ENCODE peak calls at places on chromosomes 16 and 17, in eight cellular contexts. One of them, this sample, is unnamed.
A peak's percentile ranks its signal among the peaks of the same experiment; 100 is the strongest.

GRCh38 chr17:75272848-75273184 is 1.8 kb upstream of the MIF4GD start:
- DNase-seq in neural progenitor cell: no peak
- DNase-seq in fibroblast of the conjunctiva: no peak
- DNase-seq in islet precursor cell: no peak
- DNase-seq in stimulated activated CD4-positive, alpha-beta T cell treated with anti-CD3 and anti-CD28 coated beads, Interleukin-1b, Interleukin-23, amount 100 ng/mL, for 24 hours: no peak
- DNase-seq in NCI-H226: no peak
- DNase-seq in mucosa of gallbladder: no peak
- DNase-seq in GM23248: no peak
- DNase-seq in this sample: no peak

GRCh38 chr17:4998027-4998665 is 396 bp downstream of the KIF1C start:
- DNase-seq in GM23248: no peak
- DNase-seq in fibroblast of the conjunctiva: no peak
- DNase-seq in mucosa of gallbladder: peak; percentile 33
- DNase-seq in islet precursor cell: peak; percentile 81
- DNase-seq in stimulated activated CD4-positive, alpha-beta T cell treated with anti-CD3 and anti-CD28 coated beads, Interleukin-1b, Interleukin-23, amount 100 ng/mL, for 24 hours: no peak
- DNase-seq in neural progenitor cell: peak; percentile 90
- DNase-seq in NCI-H226: no peak
- DNase-seq in this sample: peak; percentile 92

GRCh38 chr17:57911834-57912673 is 43.2 kb downstream of the CUEDC1 start:
- DNase-seq in NCI-H226: no peak
- DNase-seq in neural progenitor cell: peak; percentile 93
- DNase-seq in mucosa of gallbladder: peak; percentile 92
- DNase-seq in islet precursor cell: no peak
- DNase-seq in fibroblast of the conjunctiva: peak; percentile 68
- DNase-seq in stimulated activated CD4-positive, alpha-beta T cell treated with anti-CD3 and anti-CD28 coated beads, Interleukin-1b, Interleukin-23, amount 100 ng/mL, for 24 hours: no peak
- DNase-seq in GM23248: peak; percentile 44
- DNase-seq in this sample: peak; percentile 77

GRCh38 chr16:68116256-68116853 is 31.2 kb downstream of the NFATC3 start:
- DNase-seq in GM23248: peak; percentile 61
- DNase-seq in NCI-H226: no peak
- DNase-seq in islet precursor cell: no peak
- DNase-seq in mucosa of gallbladder: no peak
- DNase-seq in neural progenitor cell: no peak
- DNase-seq in stimulated activated CD4-positive, alpha-beta T cell treated with anti-CD3 and anti-CD28 coated beads, Interleukin-1b, Interleukin-23, amount 100 ng/mL, for 24 hours: no peak
- DNase-seq in fibroblast of the conjunctiva: no peak
- DNase-seq in this sample: no peak

GRCh38 chr16:85056211-85056748 is 28.7 kb downstream of the KIAA0513 start:
- DNase-seq in GM23248: peak; percentile 46
- DNase-seq in neural progenitor cell: peak; percentile 47
- DNase-seq in NCI-H226: no peak
- DNase-seq in fibroblast of the conjunctiva: no peak
- DNase-seq in stimulated activated CD4-positive, alpha-beta T cell treated with anti-CD3 and anti-CD28 coated beads, Interleukin-1b, Interleukin-23, amount 100 ng/mL, for 24 hours: no peak
- DNase-seq in mucosa of gallbladder: no peak
- DNase-seq in islet precursor cell: peak; percentile 68
- DNase-seq in this sample: peak; percentile 76

GRCh38 chr17:38451840-38452529 is 23.7 kb downstream of the ARHGAP23 start:
- DNase-seq in neural progenitor cell: peak; percentile 65
- DNase-seq in NCI-H226: peak; percentile 98
- DNase-seq in GM23248: peak; percentile 93
- DNase-seq in fibroblast of the conjunctiva: peak; percentile 68
- DNase-seq in mucosa of gallbladder: no peak
- DNase-seq in islet precursor cell: peak; percentile 88
- DNase-seq in stimulated activated CD4-positive, alpha-beta T cell treated with anti-CD3 and anti-CD28 coated beads, Interleukin-1b, Interleukin-23, amount 100 ng/mL, for 24 hours: no peak
- DNase-seq in this sample: peak; percentile 96

GRCh38 chr17:45052052-45052772 is 780 bp upstream of the DCAKD start:
- DNase-seq in stimulated activated CD4-positive, alpha-beta T cell treated with anti-CD3 and anti-CD28 coated beads, Interleukin-1b, Interleukin-23, amount 100 ng/mL, for 24 hours: no peak
- DNase-seq in islet precursor cell: peak; percentile 73
- DNase-seq in GM23248: peak; percentile 53
- DNase-seq in neural progenitor cell: peak; percentile 79
- DNase-seq in fibroblast of the conjunctiva: no peak
- DNase-seq in NCI-H226: no peak
- DNase-seq in mucosa of gallbladder: peak; percentile 15
- DNase-seq in this sample: peak; percentile 85

GRCh38 chr16:19524866-19525723 is 1.4 kb downstream of the CCP110 start:
- DNase-seq in NCI-H226: no peak
- DNase-seq in stimulated activated CD4-positive, alpha-beta T cell treated with anti-CD3 and anti-CD28 coated beads, Interleukin-1b, Interleukin-23, amount 100 ng/mL, for 24 hours: no peak
- DNase-seq in fibroblast of the conjunctiva: no peak
- DNase-seq in mucosa of gallbladder: no peak
- DNase-seq in islet precursor cell: no peak
- DNase-seq in neural progenitor cell: peak; percentile 25
- DNase-seq in GM23248: no peak
- DNase-seq in this sample: no peak

GRCh38 chr17:7023576-7024401 is 939 bp downstream of the BCL6B start:
- DNase-seq in fibroblast of the conjunctiva: peak; percentile 82
- DNase-seq in islet precursor cell: peak; percentile 98
- DNase-seq in NCI-H226: peak; percentile 76
- DNase-seq in stimulated activated CD4-positive, alpha-beta T cell treated with anti-CD3 and anti-CD28 coated beads, Interleukin-1b, Interleukin-23, amount 100 ng/mL, for 24 hours: peak; percentile 90
- DNase-seq in GM23248: peak; percentile 83
- DNase-seq in neural progenitor cell: peak; percentile 93
- DNase-seq in mucosa of gallbladder: peak; percentile 96
- DNase-seq in this sample: peak; percentile 100

GRCh38 chr17:57442914-57443571 is 186.7 kb downstream of the MSI2 start:
- DNase-seq in GM23248: peak; percentile 62
- DNase-seq in islet precursor cell: peak; percentile 70
- DNase-seq in stimulated activated CD4-positive, alpha-beta T cell treated with anti-CD3 and anti-CD28 coated beads, Interleukin-1b, Interleukin-23, amount 100 ng/mL, for 24 hours: no peak
- DNase-seq in neural progenitor cell: no peak
- DNase-seq in mucosa of gallbladder: peak; percentile 51
- DNase-seq in fibroblast of the conjunctiva: no peak
- DNase-seq in NCI-H226: peak; percentile 18
- DNase-seq in this sample: no peak

GRCh38 chr17:79797492-79798295 is 817 bp upstream of the CBX8 start:
- DNase-seq in neural progenitor cell: peak; percentile 78
- DNase-seq in GM23248: peak; percentile 40
- DNase-seq in islet precursor cell: peak; percentile 77
- DNase-seq in mucosa of gallbladder: no peak
- DNase-seq in fibroblast of the conjunctiva: no peak
- DNase-seq in stimulated activated CD4-positive, alpha-beta T cell treated with anti-CD3 and anti-CD28 coated beads, Interleukin-1b, Interleukin-23, amount 100 ng/mL, for 24 hours: no peak
- DNase-seq in NCI-H226: no peak
- DNase-seq in this sample: peak; percentile 91

GRCh38 chr17:79131701-79132100 is 57.1 kb downstream of the ENGASE start:
- DNase-seq in stimulated activated CD4-positive, alpha-beta T cell treated with anti-CD3 and anti-CD28 coated beads, Interleukin-1b, Interleukin-23, amount 100 ng/mL, for 24 hours: no peak
- DNase-seq in GM23248: no peak
- DNase-seq in fibroblast of the conjunctiva: no peak
- DNase-seq in NCI-H226: no peak
- DNase-seq in islet precursor cell: no peak
- DNase-seq in mucosa of gallbladder: no peak
- DNase-seq in neural progenitor cell: no peak
- DNase-seq in this sample: no peak

GRCh38 chr17:61000911-61001310 is 323.3 kb downstream of the BCAS3 start:
- DNase-seq in stimulated activated CD4-positive, alpha-beta T cell treated with anti-CD3 and anti-CD28 coated beads, Interleukin-1b, Interleukin-23, amount 100 ng/mL, for 24 hours: no peak
- DNase-seq in GM23248: peak; percentile 74
- DNase-seq in fibroblast of the conjunctiva: peak; percentile 40
- DNase-seq in NCI-H226: no peak
- DNase-seq in islet precursor cell: no peak
- DNase-seq in neural progenitor cell: peak; percentile 45
- DNase-seq in mucosa of gallbladder: no peak
- DNase-seq in this sample: no peak

GRCh38 chr17:45148183-45149036 is at the start of gene HEXIM1:
- DNase-seq in stimulated activated CD4-positive, alpha-beta T cell treated with anti-CD3 and anti-CD28 coated beads, Interleukin-1b, Interleukin-23, amount 100 ng/mL, for 24 hours: peak; percentile 96
- DNase-seq in NCI-H226: peak; percentile 99
- DNase-seq in mucosa of gallbladder: peak; percentile 100
- DNase-seq in islet precursor cell: peak; percentile 100
- DNase-seq in neural progenitor cell: peak; percentile 100
- DNase-seq in fibroblast of the conjunctiva: peak; percentile 99
- DNase-seq in GM23248: peak; percentile 100
- DNase-seq in this sample: peak; percentile 100

GRCh38 chr16:87816507-87817100 is 50.8 kb upstream of the KLHDC4 start:
- DNase-seq in stimulated activated CD4-positive, alpha-beta T cell treated with anti-CD3 and anti-CD28 coated beads, Interleukin-1b, Interleukin-23, amount 100 ng/mL, for 24 hours: no peak
- DNase-seq in fibroblast of the conjunctiva: no peak
- DNase-seq in NCI-H226: no peak
- DNase-seq in mucosa of gallbladder: no peak
- DNase-seq in GM23248: no peak
- DNase-seq in neural progenitor cell: no peak
- DNase-seq in islet precursor cell: no peak
- DNase-seq in this sample: no peak

GRCh38 chr16:51542856-51543510 is 391.9 kb upstream of the SALL1 start:
- DNase-seq in stimulated activated CD4-positive, alpha-beta T cell treated with anti-CD3 and anti-CD28 coated beads, Interleukin-1b, Interleukin-23, amount 100 ng/mL, for 24 hours: no peak
- DNase-seq in fibroblast of the conjunctiva: no peak
- DNase-seq in islet precursor cell: no peak
- DNase-seq in NCI-H226: no peak
- DNase-seq in GM23248: no peak
- DNase-seq in mucosa of gallbladder: no peak
- DNase-seq in neural progenitor cell: peak; percentile 68
- DNase-seq in this sample: no peak

GRCh38 chr16:67163164-67163902 is 1.2 kb upstream of the HSF4 start:
- DNase-seq in GM23248: no peak
- DNase-seq in islet precursor cell: no peak
- DNase-seq in stimulated activated CD4-positive, alpha-beta T cell treated with anti-CD3 and anti-CD28 coated beads, Interleukin-1b, Interleukin-23, amount 100 ng/mL, for 24 hours: no peak
- DNase-seq in NCI-H226: no peak
- DNase-seq in mucosa of gallbladder: no peak
- DNase-seq in neural progenitor cell: peak; percentile 82
- DNase-seq in fibroblast of the conjunctiva: no peak
- DNase-seq in this sample: peak; percentile 82

GRCh38 chr17:16407911-16408588 is 7.3 kb upstream of the TRPV2 start:
- DNase-seq in islet precursor cell: no peak
- DNase-seq in GM23248: peak; percentile 54
- DNase-seq in stimulated activated CD4-positive, alpha-beta T cell treated with anti-CD3 and anti-CD28 coated beads, Interleukin-1b, Interleukin-23, amount 100 ng/mL, for 24 hours: no peak
- DNase-seq in NCI-H226: no peak
- DNase-seq in neural progenitor cell: peak; percentile 58
- DNase-seq in fibroblast of the conjunctiva: no peak
- DNase-seq in mucosa of gallbladder: peak; percentile 77
- DNase-seq in this sample: peak; percentile 83

GRCh38 chr16:5026664-5027063 is 7.1 kb downstream of the NAGPA start:
- DNase-seq in neural progenitor cell: no peak
- DNase-seq in NCI-H226: no peak
- DNase-seq in stimulated activated CD4-positive, alpha-beta T cell treated with anti-CD3 and anti-CD28 coated beads, Interleukin-1b, Interleukin-23, amount 100 ng/mL, for 24 hours: no peak
- DNase-seq in fibroblast of the conjunctiva: no peak
- DNase-seq in GM23248: no peak
- DNase-seq in mucosa of gallbladder: no peak
- DNase-seq in islet precursor cell: no peak
- DNase-seq in this sample: no peak

GRCh38 chr17:2700031-2700490 is 11.5 kb downstream of the CLUH start:
- DNase-seq in stimulated activated CD4-positive, alpha-beta T cell treated with anti-CD3 and anti-CD28 coated beads, Interleukin-1b, Interleukin-23, amount 100 ng/mL, for 24 hours: no peak
- DNase-seq in islet precursor cell: no peak
- DNase-seq in fibroblast of the conjunctiva: no peak
- DNase-seq in mucosa of gallbladder: no peak
- DNase-seq in NCI-H226: no peak
- DNase-seq in GM23248: no peak
- DNase-seq in neural progenitor cell: no peak
- DNase-seq in this sample: peak; percentile 40

GRCh38 chr17:81277421-81277820 is 17.7 kb downstream of the SLC38A10 start:
- DNase-seq in neural progenitor cell: no peak
- DNase-seq in mucosa of gallbladder: peak; percentile 48
- DNase-seq in islet precursor cell: no peak
- DNase-seq in GM23248: no peak
- DNase-seq in fibroblast of the conjunctiva: no peak
- DNase-seq in NCI-H226: no peak
- DNase-seq in stimulated activated CD4-positive, alpha-beta T cell treated with anti-CD3 and anti-CD28 coated beads, Interleukin-1b, Interleukin-23, amount 100 ng/mL, for 24 hours: no peak
- DNase-seq in this sample: no peak

GRCh38 chr17:48472485-48473281 is 42.7 kb upstream of the SKAP1 start:
- DNase-seq in NCI-H226: peak; percentile 92
- DNase-seq in neural progenitor cell: peak; percentile 39
- DNase-seq in mucosa of gallbladder: no peak
- DNase-seq in fibroblast of the conjunctiva: no peak
- DNase-seq in stimulated activated CD4-positive, alpha-beta T cell treated with anti-CD3 and anti-CD28 coated beads, Interleukin-1b, Interleukin-23, amount 100 ng/mL, for 24 hours: no peak
- DNase-seq in GM23248: peak; percentile 83
- DNase-seq in islet precursor cell: peak; percentile 92
- DNase-seq in this sample: peak; percentile 87

GRCh38 chr16:61887903-61888302 is 148.3 kb downstream of the CDH8 start:
- DNase-seq in GM23248: peak; percentile 63
- DNase-seq in neural progenitor cell: no peak
- DNase-seq in fibroblast of the conjunctiva: peak; percentile 16
- DNase-seq in islet precursor cell: peak; percentile 96
- DNase-seq in NCI-H226: peak; percentile 54
- DNase-seq in stimulated activated CD4-positive, alpha-beta T cell treated with anti-CD3 and anti-CD28 coated beads, Interleukin-1b, Interleukin-23, amount 100 ng/mL, for 24 hours: no peak
- DNase-seq in mucosa of gallbladder: no peak
- DNase-seq in this sample: peak; percentile 69

GRCh38 chr16:55052335-55053070 is 121.8 kb downstream of the IRX5 start:
- DNase-seq in neural progenitor cell: no peak
- DNase-seq in stimulated activated CD4-positive, alpha-beta T cell treated with anti-CD3 and anti-CD28 coated beads, Interleukin-1b, Interleukin-23, amount 100 ng/mL, for 24 hours: no peak
- DNase-seq in GM23248: peak; percentile 16
- DNase-seq in mucosa of gallbladder: no peak
- DNase-seq in islet precursor cell: peak; percentile 60
- DNase-seq in NCI-H226: no peak
- DNase-seq in fibroblast of the conjunctiva: no peak
- DNase-seq in this sample: peak; percentile 22

GRCh38 chr16:19857593-19857992 is 27.1 kb downstream of the GPRC5B start:
- DNase-seq in islet precursor cell: no peak
- DNase-seq in stimulated activated CD4-positive, alpha-beta T cell treated with anti-CD3 and anti-CD28 coated beads, Interleukin-1b, Interleukin-23, amount 100 ng/mL, for 24 hours: no peak
- DNase-seq in NCI-H226: no peak
- DNase-seq in GM23248: no peak
- DNase-seq in fibroblast of the conjunctiva: no peak
- DNase-seq in neural progenitor cell: no peak
- DNase-seq in mucosa of gallbladder: no peak
- DNase-seq in this sample: no peak

GRCh38 chr17:17109896-17110295 is 67.6 kb downstream of the MPRIP start:
- DNase-seq in neural progenitor cell: no peak
- DNase-seq in GM23248: no peak
- DNase-seq in fibroblast of the conjunctiva: no peak
- DNase-seq in islet precursor cell: no peak
- DNase-seq in NCI-H226: no peak
- DNase-seq in stimulated activated CD4-positive, alpha-beta T cell treated with anti-CD3 and anti-CD28 coated beads, Interleukin-1b, Interleukin-23, amount 100 ng/mL, for 24 hours: no peak
- DNase-seq in mucosa of gallbladder: peak; percentile 52
- DNase-seq in this sample: no peak

GRCh38 chr17:1460233-1460632 is 4.2 kb upstream of the CRK start:
- DNase-seq in mucosa of gallbladder: peak; percentile 89
- DNase-seq in islet precursor cell: no peak
- DNase-seq in fibroblast of the conjunctiva: no peak
- DNase-seq in neural progenitor cell: no peak
- DNase-seq in NCI-H226: no peak
- DNase-seq in GM23248: peak; percentile 67
- DNase-seq in stimulated activated CD4-positive, alpha-beta T cell treated with anti-CD3 and anti-CD28 coated beads, Interleukin-1b, Interleukin-23, amount 100 ng/mL, for 24 hours: no peak
- DNase-seq in this sample: no peak

GRCh38 chr17:44981221-44981968 is 13.3 kb upstream of the C1QL1 start:
- DNase-seq in fibroblast of the conjunctiva: peak; percentile 57
- DNase-seq in neural progenitor cell: no peak
- DNase-seq in stimulated activated CD4-positive, alpha-beta T cell treated with anti-CD3 and anti-CD28 coated beads, Interleukin-1b, Interleukin-23, amount 100 ng/mL, for 24 hours: no peak
- DNase-seq in GM23248: peak; percentile 30
- DNase-seq in NCI-H226: no peak
- DNase-seq in islet precursor cell: no peak
- DNase-seq in mucosa of gallbladder: peak; percentile 50
- DNase-seq in this sample: no peak

GRCh38 chr17:38590988-38591758 is 14.6 kb downstream of the SRCIN1 start:
- DNase-seq in neural progenitor cell: peak; percentile 24
- DNase-seq in GM23248: peak; percentile 32
- DNase-seq in islet precursor cell: no peak
- DNase-seq in stimulated activated CD4-positive, alpha-beta T cell treated with anti-CD3 and anti-CD28 coated beads, Interleukin-1b, Interleukin-23, amount 100 ng/mL, for 24 hours: no peak
- DNase-seq in mucosa of gallbladder: no peak
- DNase-seq in fibroblast of the conjunctiva: no peak
- DNase-seq in NCI-H226: peak; percentile 65
- DNase-seq in this sample: no peak

GRCh38 chr16:48003226-48003907 is 152.4 kb downstream of the ABCC12 start:
- DNase-seq in fibroblast of the conjunctiva: peak; percentile 1
- DNase-seq in NCI-H226: no peak
- DNase-seq in GM23248: no peak
- DNase-seq in mucosa of gallbladder: no peak
- DNase-seq in islet precursor cell: peak; percentile 71
- DNase-seq in stimulated activated CD4-positive, alpha-beta T cell treated with anti-CD3 and anti-CD28 coated beads, Interleukin-1b, Interleukin-23, amount 100 ng/mL, for 24 hours: no peak
- DNase-seq in neural progenitor cell: peak; percentile 38
- DNase-seq in this sample: peak; percentile 74

GRCh38 chr17:72151565-72152391 is 31.0 kb downstream of the SOX9 start:
- DNase-seq in mucosa of gallbladder: peak; percentile 91
- DNase-seq in NCI-H226: no peak
- DNase-seq in GM23248: peak; percentile 84
- DNase-seq in islet precursor cell: peak; percentile 96
- DNase-seq in fibroblast of the conjunctiva: no peak
- DNase-seq in stimulated activated CD4-positive, alpha-beta T cell treated with anti-CD3 and anti-CD28 coated beads, Interleukin-1b, Interleukin-23, amount 100 ng/mL, for 24 hours: no peak
- DNase-seq in neural progenitor cell: peak; percentile 58
- DNase-seq in this sample: peak; percentile 90

GRCh38 chr17:42660692-42661345 is 1.7 kb downstream of the TUBG2 start:
- DNase-seq in stimulated activated CD4-positive, alpha-beta T cell treated with anti-CD3 and anti-CD28 coated beads, Interleukin-1b, Interleukin-23, amount 100 ng/mL, for 24 hours: no peak
- DNase-seq in neural progenitor cell: no peak
- DNase-seq in NCI-H226: peak; percentile 76
- DNase-seq in islet precursor cell: peak; percentile 71
- DNase-seq in GM23248: peak; percentile 89
- DNase-seq in fibroblast of the conjunctiva: no peak
- DNase-seq in mucosa of gallbladder: no peak
- DNase-seq in this sample: no peak

GRCh38 chr17:74950207-74950606 is 14.5 kb downstream of the OTOP3 start:
- DNase-seq in mucosa of gallbladder: no peak
- DNase-seq in islet precursor cell: no peak
- DNase-seq in neural progenitor cell: no peak
- DNase-seq in GM23248: no peak
- DNase-seq in stimulated activated CD4-positive, alpha-beta T cell treated with anti-CD3 and anti-CD28 coated beads, Interleukin-1b, Interleukin-23, amount 100 ng/mL, for 24 hours: no peak
- DNase-seq in NCI-H226: no peak
- DNase-seq in fibroblast of the conjunctiva: no peak
- DNase-seq in this sample: peak; percentile 69

GRCh38 chr16:8950580-8951077 is 13.1 kb downstream of the USP7 start:
- DNase-seq in NCI-H226: no peak
- DNase-seq in stimulated activated CD4-positive, alpha-beta T cell treated with anti-CD3 and anti-CD28 coated beads, Interleukin-1b, Interleukin-23, amount 100 ng/mL, for 24 hours: no peak
- DNase-seq in islet precursor cell: peak; percentile 65
- DNase-seq in mucosa of gallbladder: no peak
- DNase-seq in neural progenitor cell: no peak
- DNase-seq in fibroblast of the conjunctiva: peak; percentile 24
- DNase-seq in GM23248: peak; percentile 55
- DNase-seq in this sample: peak; percentile 46

This sample was measured in endodermal cell.